ENCODE peak calls at places on chromosome 7, in seven cellular contexts. P is GM12878, N is H1, X is K562, F is HCT116, S is HepG2, W is SK-N-SH. D is an unnamed sample.

GRCh38 chr7:27159278-27160146 is 3.0 kb upstream of the HOXA7 start:
- DNase-seq in P (no peak), F (no peak), X (no peak), W (no peak), N (no peak), S (no peak), D (no peak)

GRCh38 chr7:141001122-141001521 is 13.6 kb downstream of the MRPS33 start:
- DNase-seq in F (no peak), N (no peak), X (no peak), P (no peak), S (no peak), W (no peak), D (no peak)

GRCh38 chr7:51133992-51134391 is 182.6 kb downstream of the COBL start:
- DNase-seq in X (no peak), P (no peak), F (no peak), W (no peak), N (no peak), S (no peak), D (no peak)

GRCh38 chr7:158649279-158649678 is 55.3 kb downstream of the NCAPG2 start:
- DNase-seq in W (peak; percentile 70), N (no peak), S (peak; percentile 67), F (no peak), P (no peak), X (peak; percentile 60), D (no peak)

GRCh38 chr7:45880433-45880860 is 7.6 kb upstream of the CCDC201 start:
- DNase-seq in F (no peak), N (no peak), W (no peak), X (no peak), S (no peak), P (no peak), D (no peak)

GRCh38 chr7:136002802-136003201 is 25.6 kb upstream of the MTPN start:
- DNase-seq in F (no peak), X (no peak), N (no peak), P (no peak), W (no peak), S (no peak), D (no peak)

GRCh38 chr7:155975490-155975889 is 163.2 kb upstream of the SHH start:
- DNase-seq in W (no peak), X (no peak), F (no peak), S (no peak), P (no peak), N (no peak), D (no peak)

GRCh38 chr7:10803720-10804119 is 170.0 kb upstream of the PHF14 start:
- DNase-seq in P (no peak), S (no peak), X (no peak), F (no peak), W (peak; percentile 30), N (no peak), D (no peak)

GRCh38 chr7:24734306-24734705 is 23.0 kb downstream of the GSDME start:
- DNase-seq in X (no peak), P (no peak), W (no peak), S (no peak), N (no peak), F (no peak), D (no peak)

GRCh38 chr7:128121731-128122576 is 90.7 kb upstream of the LRRC4 start:
- DNase-seq in S (no peak), W (no peak), F (no peak), N (no peak), X (no peak), P (no peak), D (no peak)

GRCh38 chr7:83426325-83426724 is 222.6 kb downstream of the SEMA3E start:
- DNase-seq in X (no peak), P (no peak), W (no peak), F (no peak), N (no peak), S (no peak), D (no peak)

GRCh38 chr7:83427929-83428328 is 221.0 kb downstream of the SEMA3E start:
- DNase-seq in X (no peak), W (no peak), P (no peak), N (no peak), S (no peak), F (peak; percentile 12), D (no peak)

DNA sequence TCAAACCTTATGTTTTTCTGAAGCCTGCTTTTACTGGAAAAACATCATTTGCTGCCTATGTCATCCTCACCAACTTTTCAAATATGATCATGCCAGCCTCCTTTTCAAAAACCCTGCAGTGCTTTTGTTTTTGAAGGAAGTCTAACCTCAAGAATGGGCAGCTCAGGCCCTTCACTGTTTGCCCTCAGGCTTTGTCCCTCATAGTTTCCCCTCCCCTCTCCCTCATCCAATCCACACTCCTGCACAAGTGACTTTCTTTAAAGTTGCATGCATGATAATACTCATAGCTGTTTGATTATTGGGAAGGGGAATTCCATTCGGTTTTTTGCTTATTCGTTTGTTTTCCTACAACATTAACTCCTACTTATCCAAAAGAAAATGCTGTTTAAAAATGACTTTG is 219.4 kb downstream of the SEMA3E start:
- DNase-seq in S (no peak), W (no peak), F (no peak), N (peak; percentile 70), X (no peak), P (no peak), D (no peak)
- TF ChIP-seq JUND in S (no peak), W (no peak), F (no peak), N (no peak), X (no peak), P (no peak), D (no peak)

GRCh38 chr7:3279147-3279818 is 21.8 kb upstream of the SDK1 start:
- DNase-seq in P (no peak), W (no peak), X (no peak), S (no peak), N (no peak), F (no peak), D (no peak)

GRCh38 chr7:3282457-3282856 is 18.6 kb upstream of the SDK1 start:
- DNase-seq in P (no peak), N (no peak), X (no peak), W (no peak), S (no peak), F (no peak), D (no peak)

GRCh38 chr7:3277604-3278572 is 23.2 kb upstream of the SDK1 start:
- DNase-seq in N (no peak), X (no peak), S (no peak), F (no peak), P (no peak), W (no peak), D (no peak)

GRCh38 chr7:3283130-3283704 is 17.8 kb upstream of the SDK1 start:
- DNase-seq in W (no peak), N (no peak), F (no peak), P (no peak), X (no peak), S (no peak), D (no peak)

GRCh38 chr7:3280445-3280844 is 20.6 kb upstream of the SDK1 start:
- DNase-seq in N (no peak), P (no peak), W (no peak), X (no peak), F (no peak), S (no peak), D (no peak)
- TF ChIP-seq JUND in N (no peak), P (no peak), W (no peak), X (no peak), F (no peak), S (no peak), D (no peak)

GRCh38 chr7:88329532-88330463 is 23.1 kb upstream of the STEAP4 start:
- DNase-seq in N (no peak), F (no peak), W (no peak), X (no peak), P (no peak), S (no peak), D (no peak)

GRCh38 chr7:88331322-88331721 is 24.6 kb upstream of the STEAP4 start:
- DNase-seq in X (no peak), W (no peak), F (no peak), S (no peak), P (no peak), N (no peak), D (no peak)

GRCh38 chr7:88324699-88325098 is 18.0 kb upstream of the STEAP4 start:
- DNase-seq in P (no peak), X (no peak), W (no peak), F (no peak), N (no peak), S (no peak), D (no peak)

GRCh38 chr7:88328787-88329186 is 22.1 kb upstream of the STEAP4 start:
- DNase-seq in P (no peak), N (no peak), W (no peak), F (no peak), X (no peak), S (no peak), D (no peak)
- TF ChIP-seq JUND in P (no peak), N (no peak), W (no peak), F (no peak), X (no peak), S (no peak), D (no peak)

GRCh38 chr7:114468844-114469243 is 54.2 kb downstream of the FOXP2 start:
- DNase-seq in P (no peak), N (no peak), W (no peak), F (no peak), X (no peak), S (no peak), D (no peak)

DNA sequence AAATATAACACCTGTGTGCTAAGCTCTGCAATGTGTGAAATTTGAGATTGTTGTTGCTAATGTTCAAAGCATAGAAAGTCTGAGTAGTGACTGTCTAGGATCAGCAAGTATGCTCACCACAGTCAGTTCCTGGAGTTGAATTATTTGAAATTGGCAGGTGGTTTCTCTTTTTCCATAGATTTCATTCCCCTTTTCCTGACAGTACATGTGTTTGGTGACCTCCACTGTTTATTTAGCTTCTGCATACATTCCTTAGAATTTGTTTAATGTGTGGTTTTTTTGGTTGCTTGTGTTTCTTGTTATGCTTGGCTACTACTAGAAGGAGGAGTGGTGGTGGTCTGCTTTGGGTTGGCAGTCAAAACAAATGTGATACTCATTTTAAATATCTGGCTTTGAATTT is 52.3 kb downstream of the FOXP2 start:
- DNase-seq in F (no peak), N (no peak), W (no peak), P (no peak), X (no peak), S (no peak), D (no peak)
- TF ChIP-seq JUND in F (no peak), N (no peak), W (no peak), P (no peak), X (no peak), S (no peak), D (no peak)

GRCh38 chr7:92205987-92206386 is 27.0 kb upstream of the LRRD1 start:
- DNase-seq in N (no peak), F (no peak), W (no peak), X (no peak), S (no peak), P (no peak), D (no peak)

GRCh38 chr7:92206672-92207071 is 27.7 kb upstream of the LRRD1 start:
- DNase-seq in P (no peak), F (no peak), N (no peak), X (no peak), W (no peak), S (no peak), D (no peak)

DNA sequence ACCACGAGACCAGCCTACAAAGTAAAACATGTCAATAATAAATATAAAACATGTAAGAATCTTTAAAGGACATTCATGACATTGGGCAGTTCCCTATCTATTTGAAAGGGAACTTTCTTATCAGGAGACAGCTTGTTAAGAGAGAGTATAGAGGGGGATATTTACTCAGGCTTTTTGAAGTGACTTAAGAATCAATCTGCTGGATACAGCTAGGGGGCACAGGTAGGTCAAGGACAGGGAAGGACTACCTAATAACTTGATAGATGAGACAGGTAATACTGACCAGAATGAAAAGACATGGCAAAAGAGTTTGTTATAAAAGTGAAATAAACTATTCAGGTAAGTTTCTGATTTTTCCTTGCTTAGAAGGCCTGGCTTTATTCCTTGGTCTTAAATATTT is 21.8 kb upstream of the LRRD1 start:
- DNase-seq in S (no peak), X (peak; percentile 51), F (no peak), P (no peak), N (no peak), W (no peak), D (no peak)
- TF ChIP-seq JUND in S (no peak), X (no peak), F (no peak), P (no peak), N (no peak), W (no peak), D (no peak)